ENCODE peak calls at places on chromosomes 6 and 20, in four cellular contexts. U, A, Q and N are unnamed samples.

GRCh38 chr6:35583893-35584688 is 71.4 kb upstream of the TULP1 start:
- DNase-seq in U (peak), A (peak), Q (peak), N (peak)

GRCh38 chr20:7375905-7376304 is 564.4 kb downstream of the HAO1 start:
- DNase-seq in U (no peak), A (no peak), Q (no peak), N (no peak)

GRCh38 chr6:29777319-29777718 is 50.3 kb upstream of the HLA-G start:
- DNase-seq in U (no peak), A (no peak), Q (no peak), N (no peak)

GRCh38 chr20:54525906-54526596 is 50.7 kb downstream of the DOK5 start:
- DNase-seq in U (no peak), A (no peak), Q (no peak), N (no peak)

GRCh38 chr6:139762587-139763031 is 388.2 kb upstream of the CITED2 start:
- DNase-seq in U (no peak), A (no peak), Q (no peak), N (no peak)

GRCh38 chr6:141677598-141678211 is 455.0 kb upstream of the GJE1 start:
- DNase-seq in U (no peak), A (no peak), Q (no peak), N (no peak)

GRCh38 chr6:112526594-112526993 is 179.5 kb downstream of the RFPL4B start:
- DNase-seq in U (no peak), A (no peak), Q (no peak), N (no peak)

GRCh38 chr6:117482240-117483003 is at the start of gene DCBLD1:
- DNase-seq in U (peak), A (no peak), Q (peak), N (no peak)

GRCh38 chr6:158697798-158698197 is 47.9 kb downstream of the SYTL3 start:
- DNase-seq in U (no peak), A (no peak), Q (no peak), N (no peak)

GRCh38 chr20:53260168-53260567 is 288.0 kb downstream of the TSHZ2 start:
- DNase-seq in U (no peak), A (no peak), Q (no peak), N (no peak)

GRCh38 chr6:118697554-118697953 is 46.2 kb upstream of the CEP85L start:
- DNase-seq in U (no peak), A (no peak), Q (no peak), N (peak)

GRCh38 chr6:52155791-52156576 is 30.2 kb upstream of the IL17A start:
- DNase-seq in U (no peak), A (no peak), Q (no peak), N (peak)

GRCh38 chr6:169959129-169960002 is 207.9 kb downstream of the ERMARD start:
- DNase-seq in U (peak), A (no peak), Q (no peak), N (no peak)

GRCh38 chr6:170200458-170200891 is 90.4 kb downstream of the DLL1 start:
- DNase-seq in U (peak), A (no peak), Q (peak), N (no peak)

GRCh38 chr6:6556738-6557503 is 31.6 kb upstream of the LY86 start:
- DNase-seq in U (peak), A (no peak), Q (peak), N (no peak)

GRCh38 chr6:121008553-121008952 is 325.7 kb downstream of the TBC1D32 start:
- DNase-seq in U (no peak), A (no peak), Q (no peak), N (no peak)

GRCh38 chr6:56699066-56699654 is 56.5 kb upstream of the DST start:
- DNase-seq in U (no peak), A (no peak), Q (no peak), N (no peak)

GRCh38 chr20:9241721-9242427 is 173.0 kb downstream of the PLCB4 start:
- DNase-seq in U (peak), A (no peak), Q (no peak), N (no peak)

GRCh38 chr6:97697450-97697849 is 414.4 kb upstream of the MMS22L start:
- DNase-seq in U (no peak), A (no peak), Q (no peak), N (no peak)

GRCh38 chr6:140105857-140106256 is 731.4 kb upstream of the CITED2 start:
- DNase-seq in U (no peak), A (no peak), Q (no peak), N (no peak)

GRCh38 chr20:31764641-31765305 is 25.7 kb downstream of the TPX2 start:
- DNase-seq in U (no peak), A (no peak), Q (no peak), N (no peak)

GRCh38 chr20:63706852-63707557 is 771 bp downstream of the ARFRP1 start:
- DNase-seq in U (peak), A (no peak), Q (peak), N (no peak)
- TF ChIP-seq CTCF in U (no peak), A (peak), Q (peak), N (peak)

DNA sequence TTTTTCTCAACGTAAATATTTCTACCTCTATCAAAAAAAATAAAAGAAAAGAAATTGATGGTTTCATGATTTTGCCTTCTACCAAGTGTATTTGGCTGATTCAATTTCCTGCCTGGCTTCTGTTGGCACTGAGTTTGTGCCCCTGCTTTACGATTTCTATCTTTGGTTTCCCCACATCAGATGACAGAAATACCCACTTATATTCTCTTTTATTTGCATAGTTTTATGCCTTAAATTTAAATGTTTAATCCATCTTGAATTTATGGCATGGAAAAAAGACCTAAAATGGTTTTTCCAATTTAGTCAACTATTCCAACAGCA is 34.3 kb downstream of the RNF24 start:
- DNase-seq in U (no peak), A (no peak), Q (no peak), N (no peak)
- H3K4me3 ChIP-seq in U (no peak), A (no peak), Q (no peak), N (no peak)

DNA sequence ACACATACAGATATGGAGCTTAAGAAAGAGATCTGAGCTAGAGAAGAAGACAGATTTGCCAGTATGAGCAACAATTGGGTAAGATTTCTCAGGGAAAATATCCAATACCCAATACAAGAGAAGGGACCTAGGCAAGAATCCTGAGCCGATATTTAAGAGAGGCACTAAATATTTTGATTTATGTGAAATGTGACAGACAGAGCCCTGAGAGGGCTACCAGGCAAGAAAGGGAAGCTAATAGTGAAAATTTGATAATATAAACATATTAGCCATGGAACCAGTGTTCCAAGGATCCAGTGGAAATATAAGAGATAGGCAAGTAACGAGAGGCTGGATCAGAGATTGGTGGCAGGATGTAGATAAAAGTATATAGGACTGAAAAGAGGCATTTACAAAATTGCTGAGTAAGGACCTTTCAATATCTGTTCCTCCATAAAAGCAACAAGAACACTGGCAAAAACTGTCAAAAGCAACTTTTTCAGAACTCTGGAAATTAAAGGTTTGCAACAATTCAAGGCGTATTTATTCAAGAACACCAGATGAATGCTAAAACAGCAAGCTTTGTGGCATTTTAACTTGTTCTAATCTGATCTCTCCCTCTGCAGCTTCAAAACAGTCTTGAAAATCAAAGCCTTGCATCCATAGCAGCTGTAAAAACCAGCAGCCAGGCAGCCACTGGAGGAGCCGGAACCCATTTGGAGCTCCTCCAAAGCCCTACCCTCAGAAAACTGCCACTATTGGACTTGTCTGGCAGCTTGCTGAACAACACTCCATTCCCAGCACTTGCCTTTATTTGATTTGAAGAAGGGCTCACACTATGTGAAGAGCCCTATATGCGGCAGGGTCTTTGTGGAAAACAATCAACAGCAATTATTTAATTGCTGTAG is 58.8 kb downstream of the REV3L start:
- DNase-seq in U (peak), A (no peak), Q (peak), N (no peak)
- TF ChIP-seq CTCF in U (no peak), A (no peak), Q (no peak), N (no peak)

DNA sequence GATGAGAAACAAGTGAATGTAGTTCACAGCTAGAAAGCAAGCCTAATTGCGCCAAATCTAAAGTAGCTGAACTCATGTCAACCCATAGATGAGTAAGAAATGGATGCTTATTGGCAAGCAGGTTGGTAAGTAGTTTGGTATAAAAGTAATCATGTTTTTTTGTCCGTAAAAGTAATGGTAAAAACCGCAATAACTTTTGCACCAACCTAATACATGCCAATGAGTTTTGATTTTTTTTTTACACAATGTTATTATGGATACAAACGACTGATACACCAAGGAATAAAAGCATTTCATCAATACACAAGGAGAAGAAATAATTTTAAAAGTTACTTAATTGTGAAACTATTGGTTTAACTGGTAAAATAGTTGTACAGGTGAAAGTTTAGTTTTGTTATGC is 977.5 kb downstream of the EYS start:
- DNase-seq in U (no peak), A (no peak), Q (no peak), N (no peak)
- H3K4me3 ChIP-seq in U (no peak), A (no peak), Q (no peak), N (no peak)

GRCh38 chr6:126548301-126548700 is 208.4 kb downstream of the CENPW start:
- DNase-seq in U (no peak), A (no peak), Q (no peak), N (no peak)

GRCh38 chr6:126553856-126554255 is 213.9 kb downstream of the CENPW start:
- DNase-seq in U (no peak), A (no peak), Q (no peak), N (no peak)

GRCh38 chr6:126546771-126547170 is 206.9 kb downstream of the CENPW start:
- DNase-seq in U (no peak), A (no peak), Q (no peak), N (no peak)

GRCh38 chr6:126550323-126550722 is 210.4 kb downstream of the CENPW start:
- DNase-seq in U (no peak), A (no peak), Q (no peak), N (no peak)
- TF ChIP-seq CTCF in U (no peak), A (no peak), Q (no peak), N (peak)

GRCh38 chr6:27503436-27504030 is 30.6 kb upstream of the ZNF184 start:
- DNase-seq in U (peak), A (no peak), Q (peak), N (no peak)

GRCh38 chr6:27507041-27507956 is 34.4 kb upstream of the ZNF184 start:
- DNase-seq in U (no peak), A (no peak), Q (no peak), N (no peak)

GRCh38 chr6:27501187-27501586 is 28.3 kb upstream of the ZNF184 start:
- DNase-seq in U (no peak), A (no peak), Q (no peak), N (no peak)

GRCh38 chr6:27502508-27503435 is 29.9 kb upstream of the ZNF184 start:
- DNase-seq in U (peak), A (peak), Q (peak), N (peak)

DNA sequence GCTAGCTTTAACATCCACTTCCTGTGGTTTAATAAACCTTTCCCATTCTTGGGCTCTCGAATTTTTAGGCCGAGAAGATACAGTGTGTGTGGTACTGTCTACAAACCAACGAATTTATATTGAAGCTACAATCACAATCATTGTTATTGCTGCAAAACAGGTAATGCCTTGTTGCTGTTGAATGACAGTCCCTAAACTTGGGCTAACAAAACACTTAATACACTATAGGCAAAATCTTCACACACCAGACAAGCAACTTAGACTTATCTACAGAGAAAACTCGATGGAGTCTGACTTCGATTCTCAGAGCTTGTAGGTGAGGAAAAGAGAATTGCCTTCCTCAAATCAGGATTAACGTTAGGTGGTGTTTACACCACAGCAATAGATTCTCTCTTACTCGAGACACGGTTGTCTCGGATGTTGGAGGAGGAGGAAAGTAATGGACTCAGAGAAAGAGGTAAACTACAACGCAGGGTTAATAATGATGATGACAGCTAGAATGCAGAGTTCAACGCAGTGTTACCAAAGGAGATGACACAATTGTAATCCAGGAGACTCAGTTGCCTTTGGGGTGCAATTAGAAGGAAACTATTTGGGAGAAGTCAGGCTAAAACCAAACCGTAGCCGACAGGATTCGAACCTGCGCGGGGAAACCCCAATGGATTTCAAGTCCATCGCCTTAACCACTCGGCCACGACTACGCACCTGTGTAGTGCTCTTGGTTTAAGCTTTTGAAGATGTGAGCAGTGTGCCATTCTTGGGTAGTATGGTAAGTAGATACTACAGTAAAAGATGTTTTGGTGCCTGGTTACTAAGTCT is 32.5 kb upstream of the ZNF184 start:
- DNase-seq in U (peak), A (no peak), Q (peak), N (peak)
- H3K4me3 ChIP-seq in U (no peak), A (no peak), Q (no peak), N (no peak)

DNA sequence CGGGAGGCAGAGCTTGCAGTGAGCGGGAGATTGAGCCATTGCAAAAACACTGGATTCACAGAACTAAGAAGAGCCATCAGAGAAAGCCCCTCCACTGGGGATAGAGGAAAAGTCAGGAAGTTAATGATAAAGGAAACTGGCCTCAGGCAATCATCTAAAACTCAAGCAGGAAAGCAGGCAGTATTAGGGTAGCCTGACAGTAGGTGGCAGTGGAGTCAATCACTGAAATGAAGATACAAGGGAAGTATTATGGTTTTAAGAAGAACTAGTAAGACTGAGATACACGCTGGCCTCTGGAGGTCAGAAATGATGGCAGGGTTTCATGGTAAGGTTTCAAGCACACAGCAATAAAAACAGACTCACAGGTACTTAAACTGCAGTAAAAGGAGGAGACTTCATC is 578.3 kb downstream of the HACE1 start:
- DNase-seq in U (no peak), A (no peak), Q (no peak), N (no peak)
- TF ChIP-seq CTCF in U (no peak), A (no peak), Q (no peak), N (no peak)

GRCh38 chr6:13614926-13615801 is at the start of gene NOL7:
- DNase-seq in U (peak), A (peak), Q (peak), N (peak)
- H3K4me3 ChIP-seq in U (peak), A (peak), Q (peak), N (peak)

GRCh38 chr6:16336056-16336810 is 97.8 kb downstream of the GMPR start:
- DNase-seq in U (no peak), A (no peak), Q (no peak), N (no peak)

GRCh38 chr6:16335176-16335575 is 96.8 kb downstream of the GMPR start:
- DNase-seq in U (no peak), A (no peak), Q (no peak), N (no peak)

GRCh38 chr6:16339263-16339587 is 100.8 kb downstream of the GMPR start:
- DNase-seq in U (no peak), A (no peak), Q (no peak), N (no peak)

GRCh38 chr6:16337280-16337975 is 99.0 kb downstream of the GMPR start:
- DNase-seq in U (peak), A (peak), Q (peak), N (peak)

DNA sequence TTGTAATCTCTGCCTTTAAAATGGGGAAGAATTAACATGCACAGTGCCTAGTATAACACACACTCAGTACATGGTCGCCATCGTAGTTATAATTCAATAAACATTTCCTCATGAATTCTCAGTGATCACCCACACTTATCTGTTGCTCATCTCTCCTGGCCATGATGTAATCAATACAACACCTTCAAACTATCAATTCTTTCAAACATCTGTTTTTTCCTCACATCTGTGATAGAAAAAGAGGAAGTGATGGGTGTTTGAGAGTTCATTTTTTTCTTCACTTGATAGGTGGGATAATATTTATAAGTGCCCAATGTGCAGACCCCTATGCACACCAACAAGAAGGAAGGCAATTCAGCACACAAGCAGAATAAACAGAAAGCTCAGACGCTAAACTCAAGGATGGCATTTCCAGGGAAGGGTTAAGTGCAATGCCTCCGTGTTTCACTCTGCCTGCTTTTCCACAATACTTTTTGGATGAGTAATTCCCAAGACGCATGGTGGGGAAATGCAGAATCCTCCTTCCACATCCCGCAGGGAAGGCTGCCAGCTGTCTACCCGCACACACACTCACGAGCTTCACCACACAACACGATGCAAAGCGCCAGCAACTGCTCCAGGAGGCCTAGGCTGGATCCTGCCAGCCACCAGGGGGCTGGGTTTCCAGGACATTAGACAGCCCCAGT is 100.3 kb downstream of the GMPR start:
- DNase-seq in U (peak), A (peak), Q (peak), N (peak)
- TF ChIP-seq CTCF in U (no peak), A (peak), Q (peak), N (peak)

GRCh38 chr20:19976595-19977372 is 40.4 kb upstream of the NAA20 start:
- DNase-seq in U (no peak), A (no peak), Q (peak), N (no peak)

GRCh38 chr20:19975436-19975799 is 41.7 kb upstream of the NAA20 start:
- DNase-seq in U (no peak), A (no peak), Q (peak), N (no peak)

GRCh38 chr20:19974621-19975435 is 42.3 kb upstream of the NAA20 start:
- DNase-seq in U (peak), A (peak), Q (peak), N (peak)

GRCh38 chr20:19975901-19976300 is 41.3 kb upstream of the NAA20 start:
- DNase-seq in U (no peak), A (no peak), Q (no peak), N (no peak)

GRCh38 chr20:19973920-19974620 is 43.1 kb upstream of the NAA20 start:
- DNase-seq in U (peak), A (no peak), Q (peak), N (no peak)
- H3K4me3 ChIP-seq in U (no peak), A (peak), Q (no peak), N (peak)